ENCODE peak calls at places on chromosome 2, in eight cellular contexts. One of them, this sample, is unnamed.
A peak's percentile ranks its signal among the peaks of the same experiment; 100 is the strongest.

GRCh38 chr2:84894758-84895520 is 10.5 kb upstream of the TMSB10 start:
- DNase-seq in neural progenitor cell: no peak
- DNase-seq in tibial nerve: no peak
- DNase-seq in adrenal gland: no peak
- DNase-seq in SK-N-SH: no peak
- DNase-seq in IMR-90: peak; percentile 52
- DNase-seq in spleen: no peak
- DNase-seq in uterus: no peak
- DNase-seq in this sample: no peak

GRCh38 chr2:109378682-109379081 is 235.1 kb downstream of the SEPTIN10 start:
- DNase-seq in neural progenitor cell: no peak
- DNase-seq in tibial nerve: no peak
- DNase-seq in adrenal gland: no peak
- DNase-seq in SK-N-SH: no peak
- DNase-seq in IMR-90: peak; percentile 30
- DNase-seq in spleen: peak; percentile 19
- DNase-seq in uterus: peak; percentile 2
- DNase-seq in this sample: no peak

GRCh38 chr2:45944075-45944474 is 292.6 kb downstream of the PRKCE start:
- DNase-seq in neural progenitor cell: no peak
- DNase-seq in tibial nerve: no peak
- DNase-seq in adrenal gland: no peak
- DNase-seq in SK-N-SH: no peak
- DNase-seq in IMR-90: peak; percentile 81
- DNase-seq in spleen: no peak
- DNase-seq in uterus: no peak
- DNase-seq in this sample: no peak

GRCh38 chr2:217249490-217250451 is 389.9 kb upstream of the TNP1 start:
- DNase-seq in neural progenitor cell: peak; percentile 15
- DNase-seq in tibial nerve: no peak
- DNase-seq in adrenal gland: peak; percentile 21
- DNase-seq in SK-N-SH: no peak
- DNase-seq in IMR-90: no peak
- DNase-seq in spleen: no peak
- DNase-seq in uterus: peak; percentile 89
- DNase-seq in this sample: no peak

GRCh38 chr2:218230882-218231281 is 13.9 kb downstream of the ARPC2 start:
- DNase-seq in neural progenitor cell: no peak
- DNase-seq in tibial nerve: no peak
- DNase-seq in adrenal gland: no peak
- DNase-seq in SK-N-SH: peak; percentile 19
- DNase-seq in IMR-90: peak; percentile 42
- DNase-seq in spleen: no peak
- DNase-seq in uterus: no peak
- DNase-seq in this sample: no peak

GRCh38 chr2:234986866-234987720 is 35.3 kb downstream of the SH3BP4 start:
- DNase-seq in neural progenitor cell: no peak
- DNase-seq in tibial nerve: no peak
- DNase-seq in adrenal gland: no peak
- DNase-seq in SK-N-SH: no peak
- DNase-seq in IMR-90: no peak
- DNase-seq in spleen: no peak
- DNase-seq in uterus: no peak
- DNase-seq in this sample: peak; percentile 15

GRCh38 chr2:128512664-128513415 is 194.2 kb upstream of the HS6ST1 start:
- DNase-seq in neural progenitor cell: no peak
- DNase-seq in tibial nerve: no peak
- DNase-seq in adrenal gland: peak; percentile 33
- DNase-seq in SK-N-SH: no peak
- DNase-seq in IMR-90: no peak
- DNase-seq in spleen: peak; percentile 65
- DNase-seq in uterus: no peak
- DNase-seq in this sample: no peak

GRCh38 chr2:118470297-118470696 is 377.2 kb downstream of the EN1 start:
- DNase-seq in neural progenitor cell: no peak
- DNase-seq in tibial nerve: no peak
- DNase-seq in adrenal gland: no peak
- DNase-seq in SK-N-SH: no peak
- DNase-seq in IMR-90: no peak
- DNase-seq in spleen: no peak
- DNase-seq in uterus: no peak
- DNase-seq in this sample: no peak

GRCh38 chr2:32711219-32711618 is 83.4 kb downstream of the TTC27 start:
- DNase-seq in neural progenitor cell: no peak
- DNase-seq in tibial nerve: no peak
- DNase-seq in adrenal gland: no peak
- DNase-seq in SK-N-SH: no peak
- DNase-seq in IMR-90: peak; percentile 93
- DNase-seq in spleen: no peak
- DNase-seq in uterus: no peak
- DNase-seq in this sample: no peak

GRCh38 chr2:43344911-43345373 is 118.5 kb upstream of the ZFP36L2 start:
- DNase-seq in neural progenitor cell: no peak
- DNase-seq in tibial nerve: no peak
- DNase-seq in adrenal gland: no peak
- DNase-seq in SK-N-SH: peak; percentile 68
- DNase-seq in IMR-90: peak; percentile 25
- DNase-seq in spleen: no peak
- DNase-seq in uterus: no peak
- DNase-seq in this sample: no peak

GRCh38 chr2:238433300-238433915 is 6.7 kb downstream of the ASB1 start:
- DNase-seq in neural progenitor cell: no peak
- DNase-seq in tibial nerve: no peak
- DNase-seq in adrenal gland: no peak
- DNase-seq in SK-N-SH: no peak
- DNase-seq in IMR-90: no peak
- DNase-seq in spleen: no peak
- DNase-seq in uterus: no peak
- DNase-seq in this sample: no peak

GRCh38 chr2:189685540-189686229 is 11.2 kb downstream of the ANKAR start:
- DNase-seq in neural progenitor cell: no peak
- DNase-seq in tibial nerve: no peak
- DNase-seq in adrenal gland: no peak
- DNase-seq in SK-N-SH: no peak
- DNase-seq in IMR-90: peak; percentile 78
- DNase-seq in spleen: no peak
- DNase-seq in uterus: no peak
- DNase-seq in this sample: no peak

GRCh38 chr2:31067259-31067658 is 71.0 kb downstream of the GALNT14 start:
- DNase-seq in neural progenitor cell: no peak
- DNase-seq in tibial nerve: no peak
- DNase-seq in adrenal gland: no peak
- DNase-seq in SK-N-SH: no peak
- DNase-seq in IMR-90: no peak
- DNase-seq in spleen: no peak
- DNase-seq in uterus: no peak
- DNase-seq in this sample: no peak

GRCh38 chr2:67965246-67965645 is 97.6 kb downstream of the C1D start:
- DNase-seq in neural progenitor cell: no peak
- DNase-seq in tibial nerve: no peak
- DNase-seq in adrenal gland: no peak
- DNase-seq in SK-N-SH: no peak
- DNase-seq in IMR-90: no peak
- DNase-seq in spleen: no peak
- DNase-seq in uterus: no peak
- DNase-seq in this sample: no peak

GRCh38 chr2:66317268-66317899 is 117.5 kb upstream of the MEIS1 start:
- DNase-seq in neural progenitor cell: no peak
- DNase-seq in tibial nerve: no peak
- DNase-seq in adrenal gland: no peak
- DNase-seq in SK-N-SH: peak; percentile 35
- DNase-seq in IMR-90: no peak
- DNase-seq in spleen: no peak
- DNase-seq in uterus: no peak
- DNase-seq in this sample: no peak

GRCh38 chr2:185338104-185338503 is 400.5 kb upstream of the FSIP2 start:
- DNase-seq in neural progenitor cell: no peak
- DNase-seq in tibial nerve: no peak
- DNase-seq in adrenal gland: no peak
- DNase-seq in SK-N-SH: no peak
- DNase-seq in IMR-90: no peak
- DNase-seq in spleen: no peak
- DNase-seq in uterus: no peak
- DNase-seq in this sample: no peak

GRCh38 chr2:229931241-229931640 is 8.9 kb downstream of the FBXO36 start:
- DNase-seq in neural progenitor cell: no peak
- DNase-seq in tibial nerve: no peak
- DNase-seq in adrenal gland: no peak
- DNase-seq in SK-N-SH: no peak
- DNase-seq in IMR-90: no peak
- DNase-seq in spleen: no peak
- DNase-seq in uterus: no peak
- DNase-seq in this sample: no peak

GRCh38 chr2:33791625-33792024 is 192.5 kb upstream of the FAM98A start:
- DNase-seq in neural progenitor cell: no peak
- DNase-seq in tibial nerve: no peak
- DNase-seq in adrenal gland: no peak
- DNase-seq in SK-N-SH: no peak
- DNase-seq in IMR-90: peak; percentile 73
- DNase-seq in spleen: no peak
- DNase-seq in uterus: no peak
- DNase-seq in this sample: no peak

GRCh38 chr2:46008082-46008870 is 288.9 kb upstream of the EPAS1 start:
- DNase-seq in neural progenitor cell: no peak
- DNase-seq in tibial nerve: no peak
- DNase-seq in adrenal gland: no peak
- DNase-seq in SK-N-SH: no peak
- DNase-seq in IMR-90: peak; percentile 77
- DNase-seq in spleen: no peak
- DNase-seq in uterus: no peak
- DNase-seq in this sample: no peak

GRCh38 chr2:34961822-34962221 is 1362.7 kb upstream of the FAM98A start:
- DNase-seq in neural progenitor cell: no peak
- DNase-seq in tibial nerve: no peak
- DNase-seq in adrenal gland: no peak
- DNase-seq in SK-N-SH: no peak
- DNase-seq in IMR-90: no peak
- DNase-seq in spleen: no peak
- DNase-seq in uterus: no peak
- DNase-seq in this sample: no peak

GRCh38 chr2:121501070-121501469 is 29.6 kb upstream of the RNU4ATAC start:
- DNase-seq in neural progenitor cell: no peak
- DNase-seq in tibial nerve: no peak
- DNase-seq in adrenal gland: no peak
- DNase-seq in SK-N-SH: no peak
- DNase-seq in IMR-90: peak; percentile 85
- DNase-seq in spleen: no peak
- DNase-seq in uterus: no peak
- DNase-seq in this sample: no peak

GRCh38 chr2:238698451-238699306 is 149.2 kb upstream of the TWIST2 start:
- DNase-seq in neural progenitor cell: no peak
- DNase-seq in tibial nerve: no peak
- DNase-seq in adrenal gland: no peak
- DNase-seq in SK-N-SH: no peak
- DNase-seq in IMR-90: no peak
- DNase-seq in spleen: no peak
- DNase-seq in uterus: no peak
- DNase-seq in this sample: no peak

GRCh38 chr2:142824756-142825155 is 52.7 kb upstream of the KYNU start:
- DNase-seq in neural progenitor cell: no peak
- DNase-seq in tibial nerve: no peak
- DNase-seq in adrenal gland: no peak
- DNase-seq in SK-N-SH: no peak
- DNase-seq in IMR-90: peak; percentile 36
- DNase-seq in spleen: no peak
- DNase-seq in uterus: no peak
- DNase-seq in this sample: no peak

DNA sequence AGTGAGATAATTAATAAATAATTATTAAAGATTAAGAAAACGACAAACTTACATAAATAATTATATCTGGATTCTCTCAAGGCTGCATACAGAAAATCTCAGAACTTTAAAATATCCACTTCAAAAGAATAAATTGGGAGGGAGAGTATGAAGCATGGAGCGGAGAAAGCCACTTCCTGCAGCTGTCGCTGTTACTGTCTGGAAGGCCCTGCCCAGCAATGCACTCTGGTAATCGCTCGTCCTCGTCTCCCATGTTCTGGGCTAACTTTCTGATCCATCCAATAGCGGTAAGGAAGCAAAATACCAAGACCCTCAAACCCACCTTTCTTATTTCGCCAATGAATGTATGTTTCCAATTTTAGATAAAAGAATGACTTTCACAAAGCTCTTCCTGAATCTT is 26.7 kb downstream of the CYRIA start:
- DNase-seq in neural progenitor cell: no peak
- DNase-seq in tibial nerve: no peak
- DNase-seq in adrenal gland: no peak
- DNase-seq in SK-N-SH: no peak
- DNase-seq in IMR-90: no peak
- DNase-seq in spleen: no peak
- DNase-seq in uterus: no peak
- DNase-seq in this sample: no peak
- H3K4me1 ChIP-seq in neural progenitor cell: peaks cover 32% of the 10 kb centered on the region
- H3K4me1 ChIP-seq in tibial nerve: no peaks in the 10 kb centered on the region
- H3K4me1 ChIP-seq in adrenal gland: peaks cover 41% of the 10 kb centered on the region
- H3K4me1 ChIP-seq in SK-N-SH: peaks cover 25% of the 10 kb centered on the region
- H3K4me1 ChIP-seq in IMR-90: peaks cover 11% of the 10 kb centered on the region
- H3K4me1 ChIP-seq in spleen: peaks cover 29% of the 10 kb centered on the region
- H3K4me1 ChIP-seq in uterus: peaks cover 12% of the 10 kb centered on the region
- H3K4me1 ChIP-seq in this sample: peaks cover 58% of the 10 kb centered on the region

GRCh38 chr2:204530464-204530805 is 14.8 kb upstream of the PARD3B start:
- DNase-seq in neural progenitor cell: no peak
- DNase-seq in tibial nerve: no peak
- DNase-seq in adrenal gland: no peak
- DNase-seq in SK-N-SH: no peak
- DNase-seq in IMR-90: no peak
- DNase-seq in spleen: no peak
- DNase-seq in uterus: no peak
- DNase-seq in this sample: no peak
- H3K27ac ChIP-seq in neural progenitor cell: no peak overlapping the region
- H3K27ac ChIP-seq in tibial nerve: no peak overlapping the region
- H3K27ac ChIP-seq in adrenal gland: no peak overlapping the region
- H3K27ac ChIP-seq in SK-N-SH: no peak overlapping the region
- H3K27ac ChIP-seq in IMR-90: no peak overlapping the region
- H3K27ac ChIP-seq in spleen: no peak overlapping the region
- H3K27ac ChIP-seq in uterus: no peak overlapping the region
- H3K27ac ChIP-seq in this sample: no peak overlapping the region

DNA sequence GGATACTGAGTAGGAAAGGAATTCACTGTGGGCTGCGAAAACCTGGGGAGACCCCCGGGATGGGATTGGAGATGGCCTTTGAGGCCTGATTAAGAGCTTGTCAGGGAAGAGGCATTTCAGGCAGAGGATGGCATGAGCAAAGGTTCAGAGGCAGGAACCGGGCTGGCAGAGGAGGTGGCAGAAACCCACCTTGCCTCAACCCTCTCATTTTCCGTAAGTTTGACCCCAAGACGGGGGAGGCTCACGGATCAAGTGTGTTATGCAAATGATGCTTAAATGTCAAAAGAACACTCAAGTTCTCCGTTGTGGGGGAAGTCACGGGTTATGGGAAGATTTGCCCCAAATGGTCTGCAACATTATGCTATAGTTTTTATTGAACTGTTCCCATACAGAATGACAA is 88.3 kb downstream of the MYCN start:
- DNase-seq in neural progenitor cell: no peak
- DNase-seq in tibial nerve: no peak
- DNase-seq in adrenal gland: no peak
- DNase-seq in SK-N-SH: no peak
- DNase-seq in IMR-90: no peak
- DNase-seq in spleen: no peak
- DNase-seq in uterus: no peak
- DNase-seq in this sample: no peak
- H3K4me1 ChIP-seq in neural progenitor cell: peaks cover 38% of the 10 kb centered on the region
- H3K4me1 ChIP-seq in tibial nerve: no peaks in the 10 kb centered on the region
- H3K4me1 ChIP-seq in adrenal gland: no peaks in the 10 kb centered on the region
- H3K4me1 ChIP-seq in SK-N-SH: no peaks in the 10 kb centered on the region
- H3K4me1 ChIP-seq in IMR-90: no peaks in the 10 kb centered on the region
- H3K4me1 ChIP-seq in spleen: no peaks in the 10 kb centered on the region
- H3K4me1 ChIP-seq in uterus: no peaks in the 10 kb centered on the region
- H3K4me1 ChIP-seq in this sample: no peaks in the 10 kb centered on the region

GRCh38 chr2:8540552-8541055 is 141.3 kb upstream of the ID2 start:
- DNase-seq in neural progenitor cell: no peak
- DNase-seq in tibial nerve: no peak
- DNase-seq in adrenal gland: no peak
- DNase-seq in SK-N-SH: no peak
- DNase-seq in IMR-90: no peak
- DNase-seq in spleen: no peak
- DNase-seq in uterus: no peak
- DNase-seq in this sample: no peak
- H3K27ac ChIP-seq in neural progenitor cell: no peak overlapping the region
- H3K27ac ChIP-seq in tibial nerve: no peak overlapping the region
- H3K27ac ChIP-seq in adrenal gland: peak overlapping the region; percentile 67
- H3K27ac ChIP-seq in SK-N-SH: peak overlapping the region; percentile 79
- H3K27ac ChIP-seq in IMR-90: no peak overlapping the region
- H3K27ac ChIP-seq in spleen: peak overlapping the region; percentile 65
- H3K27ac ChIP-seq in uterus: no peak overlapping the region
- H3K27ac ChIP-seq in this sample: no peak overlapping the region

This sample was measured in psoas muscle.